ENCODE peak calls at places on chromosomes 7 and 10, in seven cellular contexts. C is activated CD8-positive, alpha-beta memory T cell treated with anti-CD3 and anti-CD28 coated beads for 24 hours; S is hepatocyte; O is head of caudate nucleus; E is AML-193; J is CD8-positive, alpha-beta T cell; U is brain microvascular endothelial cell. I is an unnamed sample.

GRCh38 chr10:132132391-132132841 is 54.3 kb upstream of the DPYSL4 start:
- DNase-seq in C (no peak), S (no peak), O (no peak), E (no peak), J (no peak), U (no peak), I (no peak)

GRCh38 chr10:11178606-11179221 is 161.0 kb downstream of the CELF2 start:
- DNase-seq in C (peak), S (peak), O (no peak), E (peak), J (peak), U (peak), I (no peak)

GRCh38 chr7:158650821-158651225 is 53.8 kb downstream of the NCAPG2 start:
- DNase-seq in C (no peak), S (no peak), O (no peak), E (no peak), J (no peak), U (peak), I (no peak)

GRCh38 chr7:155945670-155946325 is 133.5 kb upstream of the SHH start:
- DNase-seq in C (peak), S (no peak), O (no peak), E (no peak), J (no peak), U (no peak), I (no peak)

GRCh38 chr7:7681191-7681935 is 37.0 kb downstream of the RPA3 start:
- DNase-seq in C (no peak), S (peak), O (no peak), E (peak), J (peak), U (peak), I (peak)

GRCh38 chr10:653991-654646 is 35.3 kb downstream of the DIP2C start:
- DNase-seq in C (no peak), S (peak), O (no peak), E (no peak), J (no peak), U (peak), I (no peak)

GRCh38 chr10:27285093-27285492 is 44.5 kb upstream of the ACBD5 start:
- DNase-seq in C (no peak), S (peak), O (no peak), E (peak), J (peak), U (no peak), I (peak)

GRCh38 chr7:2646336-2646679 is 14.5 kb downstream of the TTYH3 start:
- DNase-seq in C (no peak), S (no peak), O (no peak), E (no peak), J (no peak), U (no peak), I (no peak)

GRCh38 chr10:130022501-130023299 is 58.6 kb upstream of the EBF3 start:
- DNase-seq in C (peak), S (peak), O (no peak), E (no peak), J (no peak), U (peak), I (no peak)

GRCh38 chr7:155355176-155355575 is 57.5 kb downstream of the INSIG1 start:
- DNase-seq in C (no peak), S (no peak), O (no peak), E (no peak), J (no peak), U (no peak), I (no peak)

GRCh38 chr10:77583527-77583926 is 54.1 kb downstream of the KCNMA1 start:
- DNase-seq in C (no peak), S (no peak), O (no peak), E (no peak), J (no peak), U (no peak), I (no peak)

GRCh38 chr10:69068549-69068948 is 19.4 kb upstream of the SRGN start:
- DNase-seq in C (no peak), S (no peak), O (no peak), E (peak), J (no peak), U (no peak), I (no peak)

GRCh38 chr10:5951167-5951711 is 26.1 kb downstream of the IL15RA start:
- DNase-seq in C (no peak), S (no peak), O (no peak), E (peak), J (no peak), U (no peak), I (peak)

GRCh38 chr10:986881-987634 is 1.2 kb upstream of the GTPBP4 start:
- DNase-seq in C (no peak), S (no peak), O (no peak), E (peak), J (no peak), U (peak), I (no peak)

GRCh38 chr10:43673471-43673870 is 24.8 kb upstream of the ZNF32 start:
- DNase-seq in C (no peak), S (no peak), O (no peak), E (no peak), J (no peak), U (no peak), I (no peak)

GRCh38 chr10:31912289-31912688 is 16.3 kb downstream of the ARHGAP12 start:
- DNase-seq in C (no peak), S (peak), O (no peak), E (no peak), J (no peak), U (no peak), I (no peak)

GRCh38 chr10:62719058-62719457 is 85.5 kb upstream of the ADO start:
- DNase-seq in C (no peak), S (no peak), O (no peak), E (no peak), J (no peak), U (no peak), I (no peak)

GRCh38 chr10:105140600-105140999 is 499.5 kb downstream of the SORCS3 start:
- DNase-seq in C (no peak), S (no peak), O (no peak), E (no peak), J (no peak), U (no peak), I (no peak)

GRCh38 chr7:104775581-104775980 is 238.4 kb upstream of the KMT2E start:
- DNase-seq in C (no peak), S (no peak), O (no peak), E (no peak), J (no peak), U (no peak), I (no peak)

GRCh38 chr7:86773309-86773708 is 129.6 kb downstream of the GRM3 start:
- DNase-seq in C (no peak), S (peak), O (no peak), E (no peak), J (no peak), U (no peak), I (no peak)

GRCh38 chr10:5890519-5890878 is 456 bp downstream of the FBH1 start:
- DNase-seq in C (peak), S (peak), O (no peak), E (peak), J (no peak), U (no peak), I (peak)

GRCh38 chr7:138208864-138209263 is 132.6 kb downstream of the AKR1D1 start:
- DNase-seq in C (no peak), S (no peak), O (no peak), E (no peak), J (no peak), U (no peak), I (no peak)

GRCh38 chr7:44259547-44260457 is 59.0 kb downstream of the YKT6 start:
- DNase-seq in C (no peak), S (peak), O (no peak), E (no peak), J (no peak), U (peak), I (no peak)

GRCh38 chr10:76711374-76711997 is 926.1 kb downstream of the KCNMA1 start:
- DNase-seq in C (no peak), S (no peak), O (no peak), E (no peak), J (no peak), U (no peak), I (no peak)

GRCh38 chr7:518630-519428 is 817 bp downstream of the PDGFA start:
- DNase-seq in C (peak), S (peak), O (peak), E (peak), J (peak), U (peak), I (peak)

GRCh38 chr10:123913688-123914268 is 22.2 kb upstream of the CPXM2 start:
- DNase-seq in C (no peak), S (no peak), O (no peak), E (no peak), J (no peak), U (no peak), I (no peak)

GRCh38 chr7:51070163-51070562 is 246.4 kb downstream of the COBL start:
- DNase-seq in C (no peak), S (no peak), O (no peak), E (no peak), J (no peak), U (no peak), I (no peak)

GRCh38 chr10:49158399-49158798 is 24.6 kb upstream of the FAM170B start:
- DNase-seq in C (peak), S (no peak), O (no peak), E (no peak), J (no peak), U (no peak), I (no peak)

GRCh38 chr7:38550881-38551280 is 80.3 kb downstream of the AMPH start:
- DNase-seq in C (no peak), S (no peak), O (no peak), E (no peak), J (no peak), U (no peak), I (no peak)

GRCh38 chr10:49465717-49466116 is 69.8 kb upstream of the DRGX start:
- DNase-seq in C (no peak), S (no peak), O (no peak), E (no peak), J (no peak), U (no peak), I (no peak)

GRCh38 chr10:95688648-95689047 is 5.1 kb downstream of the TCTN3 start:
- DNase-seq in C (no peak), S (no peak), O (no peak), E (no peak), J (no peak), U (no peak), I (no peak)

GRCh38 chr7:85554294-85554877 is 367.5 kb upstream of the SEMA3D start:
- DNase-seq in C (no peak), S (peak), O (no peak), E (peak), J (no peak), U (peak), I (peak)

GRCh38 chr10:5587151-5588079 is 62.7 kb downstream of the CALML3 start:
- DNase-seq in C (no peak), S (peak), O (no peak), E (no peak), J (no peak), U (no peak), I (no peak)

GRCh38 chr10:23343591-23344225 is 889 bp downstream of the C10orf67 start:
- DNase-seq in C (peak), S (peak), O (peak), E (no peak), J (peak), U (peak), I (peak)

GRCh38 chr7:68146970-68147369 is 1150.3 kb downstream of the TYW1 start:
- DNase-seq in C (no peak), S (no peak), O (no peak), E (no peak), J (no peak), U (no peak), I (no peak)

GRCh38 chr7:12765431-12766100 is 78.1 kb downstream of the ARL4A start:
- DNase-seq in C (no peak), S (no peak), O (no peak), E (no peak), J (no peak), U (no peak), I (no peak)

GRCh38 chr10:73647211-73647874 is 6.1 kb upstream of the MYOZ1 start:
- DNase-seq in C (peak), S (peak), O (peak), E (no peak), J (peak), U (no peak), I (no peak)

GRCh38 chr10:49611166-49611814 is 1.2 kb downstream of the SLC18A3 start:
- DNase-seq in C (no peak), S (no peak), O (no peak), E (no peak), J (no peak), U (no peak), I (no peak)

GRCh38 chr7:94436018-94436604 is 41.4 kb downstream of the COL1A2 start:
- DNase-seq in C (peak), S (peak), O (peak), E (peak), J (peak), U (peak), I (peak)

GRCh38 chr7:2568521-2569223 is 9.9 kb downstream of the IQCE start:
- DNase-seq in C (no peak), S (no peak), O (peak), E (no peak), J (no peak), U (no peak), I (no peak)